ENCODE peak calls at places on chromosomes 5 and 9, in four cellular contexts. One of them, this sample, is unnamed.

GRCh38 chr9:102253099-102253498 is 514.7 kb upstream of the GRIN3A start:
- DNase-seq in WTC11: no peak
- DNase-seq in HFF-Myc: no peak
- DNase-seq in BJ: no peak
- DNase-seq in this sample: no peak

GRCh38 chr5:6905883-6906282 is 192.7 kb downstream of the TENT4A start:
- DNase-seq in WTC11: no peak
- DNase-seq in HFF-Myc: no peak
- DNase-seq in BJ: no peak
- DNase-seq in this sample: no peak

GRCh38 chr5:164422400-164422799 is 917.0 kb downstream of the MAT2B start:
- DNase-seq in WTC11: peak; percentile 59
- DNase-seq in HFF-Myc: no peak
- DNase-seq in BJ: no peak
- DNase-seq in this sample: peak; percentile 67

GRCh38 chr5:149447373-149448367 is 68.6 kb upstream of the IL17B start:
- DNase-seq in WTC11: no peak
- DNase-seq in HFF-Myc: no peak
- DNase-seq in BJ: no peak
- DNase-seq in this sample: peak; percentile 64

GRCh38 chr9:124054671-124055212 is 43.2 kb downstream of the LHX2 start:
- DNase-seq in WTC11: peak; percentile 8
- DNase-seq in HFF-Myc: no peak
- DNase-seq in BJ: peak; percentile 41
- DNase-seq in this sample: no peak

GRCh38 chr9:128127568-128127989 is at the start of gene PTGES2:
- DNase-seq in WTC11: peak; percentile 68
- DNase-seq in HFF-Myc: peak; percentile 41
- DNase-seq in BJ: peak; percentile 8
- DNase-seq in this sample: peak; percentile 91

GRCh38 chr9:83327750-83328622 is 210.2 kb downstream of the FRMD3 start:
- DNase-seq in WTC11: no peak
- DNase-seq in HFF-Myc: no peak
- DNase-seq in BJ: no peak
- DNase-seq in this sample: no peak

GRCh38 chr9:126144215-126144614 is 182.4 kb upstream of the MVB12B start:
- DNase-seq in WTC11: no peak
- DNase-seq in HFF-Myc: no peak
- DNase-seq in BJ: no peak
- DNase-seq in this sample: no peak

GRCh38 chr5:76488969-76489368 is 85.9 kb downstream of the IQGAP2 start:
- DNase-seq in WTC11: no peak
- DNase-seq in HFF-Myc: no peak
- DNase-seq in BJ: no peak
- DNase-seq in this sample: no peak

This sample was measured in dermis blood vessel endothelial cell.